ENCODE peak calls at places on chromosomes 12 and 14, in seven cellular contexts. T is breast epithelium, V is neural progenitor cell, Z is GM23338, U is tibial nerve, L is stomach, M is lower lobe of right lung. G is an unnamed sample.

GRCh38 chr12:119446459-119446858 is 111.9 kb downstream of the CCDC60 start:
- DNase-seq in V (no peak), L (no peak), M (no peak), T (no peak), U (no peak), Z (no peak), G (no peak)

GRCh38 chr14:71588028-71588427 is 344.2 kb upstream of the RGS6 start:
- DNase-seq in U (no peak), M (no peak), V (no peak), L (no peak), T (no peak), Z (no peak), G (no peak)

GRCh38 chr12:82873951-82874350 is 187.2 kb downstream of the TMTC2 start:
- DNase-seq in U (no peak), M (no peak), V (peak), L (no peak), Z (no peak), T (no peak), G (no peak)

GRCh38 chr14:24195186-24196070 is at the start of gene TM9SF1:
- DNase-seq in V (peak), Z (peak), L (peak), U (peak), M (peak), T (peak), G (peak)

GRCh38 chr14:100140452-100141132 is 18.9 kb downstream of the DEGS2 start:
- DNase-seq in L (peak), T (no peak), M (no peak), Z (peak), V (peak), U (no peak), G (peak)

GRCh38 chr12:80262372-80263170 is 163.2 kb downstream of the OTOGL start:
- DNase-seq in M (no peak), U (no peak), L (no peak), Z (no peak), V (no peak), T (no peak), G (no peak)

GRCh38 chr14:50882932-50883826 is 11.3 kb downstream of the ABHD12B start:
- DNase-seq in T (peak), Z (no peak), L (peak), M (no peak), V (no peak), U (no peak), G (no peak)

GRCh38 chr14:67575684-67576083 is 24.4 kb downstream of the PIGH start:
- DNase-seq in L (no peak), M (peak), Z (no peak), U (no peak), V (no peak), T (no peak), G (no peak)

GRCh38 chr12:95611676-95612309 is 60.5 kb upstream of the USP44 start:
- DNase-seq in M (no peak), L (no peak), T (no peak), V (no peak), U (no peak), Z (peak), G (no peak)

GRCh38 chr14:64971890-64972785 is at the start of gene RAB15:
- DNase-seq in Z (peak), T (no peak), U (no peak), V (peak), L (peak), M (no peak), G (peak)

GRCh38 chr14:100981808-100982207 is 78.3 kb upstream of the RTL1 start:
- DNase-seq in T (no peak), Z (no peak), M (no peak), L (no peak), V (no peak), U (no peak), G (no peak)

GRCh38 chr12:19574606-19575005 is 135.3 kb downstream of the AEBP2 start:
- DNase-seq in T (no peak), V (no peak), L (no peak), Z (peak), M (no peak), U (no peak), G (no peak)

GRCh38 chr12:121580959-121581680 is at the start of gene KDM2B:
- DNase-seq in M (no peak), U (no peak), T (no peak), Z (peak), V (peak), L (peak), G (no peak)

GRCh38 chr12:56114084-56114483 is 2.3 kb upstream of the RPL41 start:
- DNase-seq in L (no peak), U (no peak), M (no peak), T (no peak), Z (no peak), V (no peak), G (no peak)

GRCh38 chr12:56116267-56117081 is at the start of gene RPL41:
- DNase-seq in L (peak), U (peak), T (peak), Z (peak), V (peak), M (peak), G (peak)

GRCh38 chr12:56118688-56119045 is 601 bp downstream of the ZC3H10 start:
- DNase-seq in L (no peak), U (no peak), Z (peak), M (no peak), T (no peak), V (no peak), G (no peak)

GRCh38 chr12:56117778-56118687 is at the start of gene ZC3H10:
- DNase-seq in L (peak), U (peak), T (peak), Z (peak), V (peak), M (peak), G (peak)

GRCh38 chr12:56115329-56115728 is 1.1 kb upstream of the RPL41 start:
- DNase-seq in T (peak), M (no peak), V (peak), L (no peak), Z (peak), U (no peak), G (peak)
- H3K4me3 ChIP-seq in T (peak), M (peak), V (peak), L (peak), Z (peak), U (peak), G (peak)

GRCh38 chr12:23259558-23259957 is 634.6 kb downstream of the ETNK1 start:
- DNase-seq in V (no peak), T (no peak), Z (no peak), U (no peak), L (no peak), M (no peak), G (no peak)
- H3K27ac ChIP-seq in V (no peak), T (no peak), Z (no peak), U (no peak), L (no peak), M (no peak), G (no peak)

GRCh38 chr12:53098354-53098981 is 1.0 kb downstream of the IGFBP6 start:
- DNase-seq in V (no peak), Z (peak), M (no peak), T (no peak), L (peak), U (no peak), G (peak)

GRCh38 chr12:53097564-53098353 is at the start of gene IGFBP6:
- DNase-seq in U (peak), L (peak), V (peak), Z (peak), M (peak), T (peak), G (peak)

GRCh38 chr12:53096089-53096741 is 1.3 kb upstream of the IGFBP6 start:
- DNase-seq in M (no peak), L (peak), U (peak), V (peak), Z (peak), T (peak), G (peak)

GRCh38 chr12:53097207-53097563 is 282 bp upstream of the IGFBP6 start:
- DNase-seq in V (no peak), M (no peak), T (no peak), U (no peak), Z (peak), L (no peak), G (no peak)

GRCh38 chr12:53096761-53097160 is 706 bp upstream of the IGFBP6 start:
- DNase-seq in M (no peak), V (peak), L (peak), Z (peak), T (no peak), U (no peak), G (no peak)
- H3K4me3 ChIP-seq in M (peak), V (peak), L (peak), Z (peak), T (peak), U (peak), G (peak)

GRCh38 chr12:110171636-110172035 is 47.5 kb downstream of the IFT81 start:
- DNase-seq in T (no peak), Z (no peak), M (no peak), U (no peak), L (no peak), V (no peak), G (no peak)
- H3K27ac ChIP-seq in T (no peak), Z (no peak), M (no peak), U (no peak), L (no peak), V (no peak), G (peak)

G was measured in right cardiac atrium.